ENCODE peak calls at places on chromosomes 11 and 22, in ten cellular contexts. One of them, this sample, is unnamed.

GRCh38 chr22:21791635-21792625 is 56.3 kb upstream of the YPEL1 start:
- DNase-seq in C1 segment of cervical spinal cord: no peak
- DNase-seq in astrocyte of the hippocampus: peak
- DNase-seq in EL: peak
- DNase-seq in stimulated activated CD8-positive, alpha-beta memory T cell treated with anti-CD3 and anti-CD28 coated beads, Interleukin-7, amount 100 ng/mL, for 1 hour: no peak
- DNase-seq in right lobe of liver: no peak
- DNase-seq in substantia nigra: no peak
- DNase-seq in HFF-Myc: no peak
- DNase-seq in iPS-NIHi11: no peak
- DNase-seq in GM03348: no peak
- DNase-seq in this sample: no peak

GRCh38 chr22:27918351-27919221 is 470 bp downstream of the PITPNB start:
- DNase-seq in C1 segment of cervical spinal cord: peak
- DNase-seq in astrocyte of the hippocampus: peak
- DNase-seq in EL: peak
- DNase-seq in stimulated activated CD8-positive, alpha-beta memory T cell treated with anti-CD3 and anti-CD28 coated beads, Interleukin-7, amount 100 ng/mL, for 1 hour: peak
- DNase-seq in right lobe of liver: peak
- DNase-seq in substantia nigra: peak
- DNase-seq in HFF-Myc: no peak
- DNase-seq in iPS-NIHi11: peak
- DNase-seq in GM03348: peak
- DNase-seq in this sample: peak

GRCh38 chr11:206002-206384 is 1.2 kb downstream of the BET1L start:
- DNase-seq in C1 segment of cervical spinal cord: no peak
- DNase-seq in astrocyte of the hippocampus: no peak
- DNase-seq in EL: no peak
- DNase-seq in stimulated activated CD8-positive, alpha-beta memory T cell treated with anti-CD3 and anti-CD28 coated beads, Interleukin-7, amount 100 ng/mL, for 1 hour: no peak
- DNase-seq in right lobe of liver: no peak
- DNase-seq in substantia nigra: no peak
- DNase-seq in HFF-Myc: no peak
- DNase-seq in iPS-NIHi11: no peak
- DNase-seq in GM03348: no peak
- DNase-seq in this sample: no peak

GRCh38 chr11:105456950-105457349 is 152.9 kb upstream of the GRIA4 start:
- DNase-seq in C1 segment of cervical spinal cord: no peak
- DNase-seq in astrocyte of the hippocampus: no peak
- DNase-seq in EL: no peak
- DNase-seq in stimulated activated CD8-positive, alpha-beta memory T cell treated with anti-CD3 and anti-CD28 coated beads, Interleukin-7, amount 100 ng/mL, for 1 hour: no peak
- DNase-seq in right lobe of liver: no peak
- DNase-seq in substantia nigra: no peak
- DNase-seq in HFF-Myc: no peak
- DNase-seq in iPS-NIHi11: peak
- DNase-seq in GM03348: no peak
- DNase-seq in this sample: no peak

GRCh38 chr22:47281126-47282106 is 519.0 kb downstream of the TBC1D22A start:
- DNase-seq in C1 segment of cervical spinal cord: no peak
- DNase-seq in astrocyte of the hippocampus: peak
- DNase-seq in EL: no peak
- DNase-seq in stimulated activated CD8-positive, alpha-beta memory T cell treated with anti-CD3 and anti-CD28 coated beads, Interleukin-7, amount 100 ng/mL, for 1 hour: no peak
- DNase-seq in right lobe of liver: peak
- DNase-seq in substantia nigra: no peak
- DNase-seq in HFF-Myc: no peak
- DNase-seq in iPS-NIHi11: no peak
- DNase-seq in GM03348: peak
- DNase-seq in this sample: no peak

GRCh38 chr11:34366522-34366921 is 8.7 kb upstream of the ABTB2 start:
- DNase-seq in C1 segment of cervical spinal cord: no peak
- DNase-seq in astrocyte of the hippocampus: no peak
- DNase-seq in EL: no peak
- DNase-seq in stimulated activated CD8-positive, alpha-beta memory T cell treated with anti-CD3 and anti-CD28 coated beads, Interleukin-7, amount 100 ng/mL, for 1 hour: no peak
- DNase-seq in right lobe of liver: no peak
- DNase-seq in substantia nigra: no peak
- DNase-seq in HFF-Myc: no peak
- DNase-seq in iPS-NIHi11: no peak
- DNase-seq in GM03348: no peak
- DNase-seq in this sample: no peak

GRCh38 chr11:128462802-128463385 is 124.5 kb downstream of the ETS1 start:
- DNase-seq in C1 segment of cervical spinal cord: no peak
- DNase-seq in astrocyte of the hippocampus: no peak
- DNase-seq in EL: no peak
- DNase-seq in stimulated activated CD8-positive, alpha-beta memory T cell treated with anti-CD3 and anti-CD28 coated beads, Interleukin-7, amount 100 ng/mL, for 1 hour: no peak
- DNase-seq in right lobe of liver: no peak
- DNase-seq in substantia nigra: no peak
- DNase-seq in HFF-Myc: no peak
- DNase-seq in iPS-NIHi11: no peak
- DNase-seq in GM03348: no peak
- DNase-seq in this sample: no peak

GRCh38 chr11:105577645-105578044 is 32.2 kb upstream of the GRIA4 start:
- DNase-seq in C1 segment of cervical spinal cord: no peak
- DNase-seq in astrocyte of the hippocampus: no peak
- DNase-seq in EL: peak
- DNase-seq in stimulated activated CD8-positive, alpha-beta memory T cell treated with anti-CD3 and anti-CD28 coated beads, Interleukin-7, amount 100 ng/mL, for 1 hour: no peak
- DNase-seq in right lobe of liver: no peak
- DNase-seq in substantia nigra: no peak
- DNase-seq in HFF-Myc: no peak
- DNase-seq in iPS-NIHi11: no peak
- DNase-seq in GM03348: no peak
- DNase-seq in this sample: no peak

GRCh38 chr11:132862137-132862536 is 670.2 kb downstream of the OPCML start:
- DNase-seq in C1 segment of cervical spinal cord: no peak
- DNase-seq in astrocyte of the hippocampus: no peak
- DNase-seq in EL: no peak
- DNase-seq in stimulated activated CD8-positive, alpha-beta memory T cell treated with anti-CD3 and anti-CD28 coated beads, Interleukin-7, amount 100 ng/mL, for 1 hour: no peak
- DNase-seq in right lobe of liver: no peak
- DNase-seq in substantia nigra: no peak
- DNase-seq in HFF-Myc: peak
- DNase-seq in iPS-NIHi11: no peak
- DNase-seq in GM03348: peak
- DNase-seq in this sample: no peak

GRCh38 chr22:40178417-40179409 is 988 bp downstream of the TNRC6B start:
- DNase-seq in C1 segment of cervical spinal cord: peak
- DNase-seq in astrocyte of the hippocampus: peak
- DNase-seq in EL: peak
- DNase-seq in stimulated activated CD8-positive, alpha-beta memory T cell treated with anti-CD3 and anti-CD28 coated beads, Interleukin-7, amount 100 ng/mL, for 1 hour: no peak
- DNase-seq in right lobe of liver: no peak
- DNase-seq in substantia nigra: no peak
- DNase-seq in HFF-Myc: no peak
- DNase-seq in iPS-NIHi11: peak
- DNase-seq in GM03348: peak
- DNase-seq in this sample: peak

GRCh38 chr11:95520765-95521542 is 268.6 kb downstream of the FAM76B start:
- DNase-seq in C1 segment of cervical spinal cord: no peak
- DNase-seq in astrocyte of the hippocampus: peak
- DNase-seq in EL: no peak
- DNase-seq in stimulated activated CD8-positive, alpha-beta memory T cell treated with anti-CD3 and anti-CD28 coated beads, Interleukin-7, amount 100 ng/mL, for 1 hour: no peak
- DNase-seq in right lobe of liver: no peak
- DNase-seq in substantia nigra: no peak
- DNase-seq in HFF-Myc: no peak
- DNase-seq in iPS-NIHi11: peak
- DNase-seq in GM03348: no peak
- DNase-seq in this sample: no peak

GRCh38 chr11:65883058-65883761 is 3.6 kb downstream of the CTSW start:
- DNase-seq in C1 segment of cervical spinal cord: no peak
- DNase-seq in astrocyte of the hippocampus: no peak
- DNase-seq in EL: no peak
- DNase-seq in stimulated activated CD8-positive, alpha-beta memory T cell treated with anti-CD3 and anti-CD28 coated beads, Interleukin-7, amount 100 ng/mL, for 1 hour: no peak
- DNase-seq in right lobe of liver: no peak
- DNase-seq in substantia nigra: no peak
- DNase-seq in HFF-Myc: no peak
- DNase-seq in iPS-NIHi11: no peak
- DNase-seq in GM03348: no peak
- DNase-seq in this sample: peak

GRCh38 chr11:84408946-84409411 is 1122.8 kb upstream of the CCDC90B start:
- DNase-seq in C1 segment of cervical spinal cord: no peak
- DNase-seq in astrocyte of the hippocampus: peak
- DNase-seq in EL: no peak
- DNase-seq in stimulated activated CD8-positive, alpha-beta memory T cell treated with anti-CD3 and anti-CD28 coated beads, Interleukin-7, amount 100 ng/mL, for 1 hour: no peak
- DNase-seq in right lobe of liver: no peak
- DNase-seq in substantia nigra: no peak
- DNase-seq in HFF-Myc: no peak
- DNase-seq in iPS-NIHi11: no peak
- DNase-seq in GM03348: peak
- DNase-seq in this sample: no peak

GRCh38 chr11:111764621-111765020 is 1.6 kb downstream of the PPP2R1B start:
- DNase-seq in C1 segment of cervical spinal cord: no peak
- DNase-seq in astrocyte of the hippocampus: peak
- DNase-seq in EL: peak
- DNase-seq in stimulated activated CD8-positive, alpha-beta memory T cell treated with anti-CD3 and anti-CD28 coated beads, Interleukin-7, amount 100 ng/mL, for 1 hour: no peak
- DNase-seq in right lobe of liver: no peak
- DNase-seq in substantia nigra: no peak
- DNase-seq in HFF-Myc: no peak
- DNase-seq in iPS-NIHi11: no peak
- DNase-seq in GM03348: peak
- DNase-seq in this sample: no peak

This sample was measured in mucosa of descending colon.